ENCODE peak calls at places on chromosomes 1 and 21, in eight cellular contexts. One of them, this sample, is unnamed. For H3K36me3, the result is how much of the 10 kb centered on the place peaks cover.

GRCh38 chr1:40256401-40257084 is 1.5 kb upstream of the ZMPSTE24 start:
- DNase-seq in neural progenitor cell: no peak
- DNase-seq in tibial nerve: no peak
- DNase-seq in MM.1S: no peak
- DNase-seq in heart right ventricle: no peak
- DNase-seq in colonic mucosa: no peak
- DNase-seq in hepatocyte: no peak
- DNase-seq in suprapubic skin: no peak
- DNase-seq in this sample: no peak

GRCh38 chr1:223771814-223772770 is 59.8 kb downstream of the CAPN2 start:
- DNase-seq in neural progenitor cell: peak
- DNase-seq in colonic mucosa: peak
- DNase-seq in tibial nerve: no peak
- DNase-seq in heart right ventricle: peak
- DNase-seq in suprapubic skin: no peak
- DNase-seq in hepatocyte: peak
- DNase-seq in MM.1S: peak
- DNase-seq in this sample: no peak

GRCh38 chr1:7358346-7358745 is 412.8 kb upstream of the VAMP3 start:
- DNase-seq in suprapubic skin: no peak
- DNase-seq in heart right ventricle: no peak
- DNase-seq in tibial nerve: no peak
- DNase-seq in MM.1S: no peak
- DNase-seq in hepatocyte: no peak
- DNase-seq in colonic mucosa: no peak
- DNase-seq in neural progenitor cell: no peak
- DNase-seq in this sample: no peak

GRCh38 chr1:66705100-66705499 is 47.2 kb upstream of the DYNLT5 start:
- DNase-seq in tibial nerve: no peak
- DNase-seq in MM.1S: no peak
- DNase-seq in neural progenitor cell: no peak
- DNase-seq in suprapubic skin: no peak
- DNase-seq in colonic mucosa: no peak
- DNase-seq in heart right ventricle: no peak
- DNase-seq in hepatocyte: peak
- DNase-seq in this sample: no peak

GRCh38 chr1:45512641-45513054 is 9.0 kb downstream of the PRDX1 start:
- DNase-seq in colonic mucosa: peak
- DNase-seq in hepatocyte: peak
- DNase-seq in neural progenitor cell: peak
- DNase-seq in tibial nerve: peak
- DNase-seq in suprapubic skin: no peak
- DNase-seq in MM.1S: peak
- DNase-seq in heart right ventricle: peak
- DNase-seq in this sample: no peak

GRCh38 chr1:231986631-231987291 is 360.2 kb downstream of the DISC1 start:
- DNase-seq in neural progenitor cell: peak
- DNase-seq in MM.1S: no peak
- DNase-seq in suprapubic skin: no peak
- DNase-seq in tibial nerve: peak
- DNase-seq in heart right ventricle: peak
- DNase-seq in hepatocyte: no peak
- DNase-seq in colonic mucosa: no peak
- DNase-seq in this sample: no peak

GRCh38 chr1:118143136-118143535 is 41.9 kb downstream of the SPAG17 start:
- DNase-seq in tibial nerve: no peak
- DNase-seq in neural progenitor cell: no peak
- DNase-seq in heart right ventricle: no peak
- DNase-seq in suprapubic skin: no peak
- DNase-seq in hepatocyte: no peak
- DNase-seq in MM.1S: no peak
- DNase-seq in colonic mucosa: no peak
- DNase-seq in this sample: no peak

GRCh38 chr1:234139966-234140365 is 233.3 kb upstream of the COA6 start:
- DNase-seq in neural progenitor cell: no peak
- DNase-seq in tibial nerve: no peak
- DNase-seq in heart right ventricle: no peak
- DNase-seq in MM.1S: no peak
- DNase-seq in hepatocyte: no peak
- DNase-seq in suprapubic skin: no peak
- DNase-seq in colonic mucosa: no peak
- DNase-seq in this sample: no peak

GRCh38 chr1:24526940-24527542 is 24.4 kb downstream of the RCAN3 start:
- DNase-seq in colonic mucosa: peak
- DNase-seq in tibial nerve: no peak
- DNase-seq in heart right ventricle: no peak
- DNase-seq in hepatocyte: no peak
- DNase-seq in MM.1S: peak
- DNase-seq in suprapubic skin: no peak
- DNase-seq in neural progenitor cell: peak
- DNase-seq in this sample: no peak

GRCh38 chr1:11058026-11058425 is 1.8 kb downstream of the SRM start:
- DNase-seq in hepatocyte: no peak
- DNase-seq in suprapubic skin: no peak
- DNase-seq in heart right ventricle: no peak
- DNase-seq in neural progenitor cell: no peak
- DNase-seq in MM.1S: no peak
- DNase-seq in colonic mucosa: no peak
- DNase-seq in tibial nerve: no peak
- DNase-seq in this sample: no peak

GRCh38 chr1:1881727-1882126 is 9.2 kb downstream of the GNB1 start:
- DNase-seq in neural progenitor cell: no peak
- DNase-seq in heart right ventricle: no peak
- DNase-seq in tibial nerve: no peak
- DNase-seq in MM.1S: no peak
- DNase-seq in colonic mucosa: peak
- DNase-seq in hepatocyte: no peak
- DNase-seq in suprapubic skin: no peak
- DNase-seq in this sample: no peak

GRCh38 chr1:232011961-232012360 is 385.4 kb downstream of the DISC1 start:
- DNase-seq in hepatocyte: no peak
- DNase-seq in tibial nerve: no peak
- DNase-seq in MM.1S: no peak
- DNase-seq in heart right ventricle: no peak
- DNase-seq in suprapubic skin: no peak
- DNase-seq in neural progenitor cell: no peak
- DNase-seq in colonic mucosa: no peak
- DNase-seq in this sample: no peak

GRCh38 chr1:19348441-19349198 is 36.5 kb downstream of the SLC66A1 start:
- DNase-seq in suprapubic skin: no peak
- DNase-seq in neural progenitor cell: no peak
- DNase-seq in colonic mucosa: no peak
- DNase-seq in tibial nerve: no peak
- DNase-seq in hepatocyte: no peak
- DNase-seq in MM.1S: no peak
- DNase-seq in heart right ventricle: no peak
- DNase-seq in this sample: no peak

GRCh38 chr1:21620461-21620860 is 48.7 kb downstream of the RAP1GAP start:
- DNase-seq in colonic mucosa: no peak
- DNase-seq in MM.1S: no peak
- DNase-seq in hepatocyte: peak
- DNase-seq in suprapubic skin: no peak
- DNase-seq in neural progenitor cell: no peak
- DNase-seq in heart right ventricle: no peak
- DNase-seq in tibial nerve: no peak
- DNase-seq in this sample: no peak

GRCh38 chr1:238063454-238063853 is 172.7 kb upstream of the ZP4 start:
- DNase-seq in colonic mucosa: no peak
- DNase-seq in neural progenitor cell: no peak
- DNase-seq in heart right ventricle: no peak
- DNase-seq in hepatocyte: no peak
- DNase-seq in tibial nerve: no peak
- DNase-seq in MM.1S: no peak
- DNase-seq in suprapubic skin: no peak
- DNase-seq in this sample: no peak

DNA sequence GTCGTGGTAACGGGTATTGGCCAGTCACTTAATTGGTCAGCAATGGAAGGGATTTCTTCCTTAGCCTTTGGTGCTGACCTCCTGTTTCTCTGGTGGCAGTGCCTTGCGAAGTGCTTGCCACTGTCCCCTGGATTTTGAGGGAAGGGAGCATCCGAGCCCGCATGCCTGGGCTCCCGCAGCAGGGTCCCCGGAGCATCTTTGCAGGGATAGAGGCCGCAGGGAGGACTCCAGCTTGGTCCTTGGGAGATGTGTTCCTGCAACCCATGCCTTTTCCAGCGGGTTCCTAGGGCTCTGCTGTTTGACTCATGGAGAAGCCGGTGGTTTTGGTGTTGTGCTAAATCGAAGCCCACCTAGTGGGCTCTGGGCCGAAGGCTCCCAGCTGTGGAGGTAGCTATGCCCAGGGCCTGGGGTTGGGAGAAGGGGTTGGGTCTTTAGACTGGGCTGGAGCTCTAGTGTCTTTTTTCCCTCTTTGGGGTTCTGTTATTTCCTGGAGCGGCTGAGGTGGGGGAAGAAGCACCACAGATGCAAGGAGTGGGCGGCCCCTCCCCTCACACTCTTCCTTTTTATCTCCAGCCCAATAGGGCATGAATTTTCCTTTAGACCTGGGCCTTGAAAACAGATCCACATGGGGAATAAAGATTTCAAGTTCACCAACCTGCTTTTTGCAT is 39.0 kb downstream of the PIK3CD start:
- DNase-seq in MM.1S: no peak
- DNase-seq in suprapubic skin: no peak
- DNase-seq in tibial nerve: no peak
- DNase-seq in heart right ventricle: no peak
- DNase-seq in neural progenitor cell: peak
- DNase-seq in hepatocyte: no peak
- DNase-seq in colonic mucosa: no peak
- DNase-seq in this sample: no peak
- H3K27ac ChIP-seq in MM.1S: no peak
- H3K27ac ChIP-seq in suprapubic skin: no peak
- H3K27ac ChIP-seq in tibial nerve: peak
- H3K27ac ChIP-seq in heart right ventricle: no peak
- H3K27ac ChIP-seq in neural progenitor cell: no peak
- H3K27ac ChIP-seq in hepatocyte: no peak
- H3K27ac ChIP-seq in colonic mucosa: no peak
- H3K27ac ChIP-seq in this sample: peak

DNA sequence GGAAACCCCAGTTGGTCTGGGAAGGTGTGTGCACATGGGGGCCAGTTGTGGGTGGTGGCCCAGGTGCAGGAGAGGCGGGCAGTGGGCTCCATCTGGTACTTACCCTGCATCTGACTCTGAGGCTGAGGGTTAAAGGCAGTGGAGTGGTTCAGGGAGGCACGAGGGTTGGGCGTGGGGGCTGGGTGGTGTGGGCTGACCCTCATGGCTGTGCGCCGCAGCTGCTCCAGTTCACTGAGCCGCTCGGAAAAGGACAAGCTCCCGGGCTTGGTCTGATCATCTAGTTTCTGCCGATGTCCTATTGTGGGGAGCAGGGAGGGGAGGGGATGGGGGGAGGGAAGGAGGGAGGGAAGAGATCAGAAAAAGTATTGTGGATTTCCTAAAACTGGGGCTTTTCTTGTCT is 165.5 kb downstream of the CLIC6 start:
- DNase-seq in tibial nerve: no peak
- DNase-seq in neural progenitor cell: no peak
- DNase-seq in colonic mucosa: no peak
- DNase-seq in MM.1S: no peak
- DNase-seq in hepatocyte: no peak
- DNase-seq in heart right ventricle: no peak
- DNase-seq in suprapubic skin: peak
- DNase-seq in this sample: no peak
- H3K36me3 ChIP-seq in tibial nerve: under half
- H3K36me3 ChIP-seq in neural progenitor cell: under half
- H3K36me3 ChIP-seq in colonic mucosa: under half
- H3K36me3 ChIP-seq in MM.1S: under half
- H3K36me3 ChIP-seq in hepatocyte: under half
- H3K36me3 ChIP-seq in heart right ventricle: under half
- H3K36me3 ChIP-seq in suprapubic skin: under half
- H3K36me3 ChIP-seq in this sample: half or more

GRCh38 chr1:87155648-87156047 is 173.0 kb upstream of the LMO4 start:
- DNase-seq in colonic mucosa: no peak
- DNase-seq in MM.1S: no peak
- DNase-seq in neural progenitor cell: no peak
- DNase-seq in heart right ventricle: no peak
- DNase-seq in hepatocyte: no peak
- DNase-seq in suprapubic skin: no peak
- DNase-seq in tibial nerve: no peak
- DNase-seq in this sample: no peak

GRCh38 chr1:87151500-87152421 is 176.9 kb upstream of the LMO4 start:
- DNase-seq in hepatocyte: peak
- DNase-seq in tibial nerve: peak
- DNase-seq in MM.1S: peak
- DNase-seq in heart right ventricle: peak
- DNase-seq in suprapubic skin: peak
- DNase-seq in colonic mucosa: peak
- DNase-seq in neural progenitor cell: peak
- DNase-seq in this sample: no peak

GRCh38 chr1:87156124-87156523 is 172.6 kb upstream of the LMO4 start:
- DNase-seq in colonic mucosa: no peak
- DNase-seq in neural progenitor cell: no peak
- DNase-seq in tibial nerve: no peak
- DNase-seq in MM.1S: no peak
- DNase-seq in suprapubic skin: no peak
- DNase-seq in hepatocyte: no peak
- DNase-seq in heart right ventricle: no peak
- DNase-seq in this sample: no peak

GRCh38 chr1:87154351-87154750 is 174.3 kb upstream of the LMO4 start:
- DNase-seq in heart right ventricle: no peak
- DNase-seq in hepatocyte: no peak
- DNase-seq in colonic mucosa: no peak
- DNase-seq in neural progenitor cell: no peak
- DNase-seq in tibial nerve: no peak
- DNase-seq in MM.1S: no peak
- DNase-seq in suprapubic skin: no peak
- DNase-seq in this sample: no peak

GRCh38 chr1:87155180-87155579 is 173.5 kb upstream of the LMO4 start:
- DNase-seq in tibial nerve: no peak
- DNase-seq in MM.1S: peak
- DNase-seq in colonic mucosa: no peak
- DNase-seq in suprapubic skin: no peak
- DNase-seq in neural progenitor cell: no peak
- DNase-seq in hepatocyte: no peak
- DNase-seq in heart right ventricle: no peak
- DNase-seq in this sample: no peak
- H3K27ac ChIP-seq in tibial nerve: no peak
- H3K27ac ChIP-seq in MM.1S: no peak
- H3K27ac ChIP-seq in colonic mucosa: no peak
- H3K27ac ChIP-seq in suprapubic skin: no peak
- H3K27ac ChIP-seq in neural progenitor cell: no peak
- H3K27ac ChIP-seq in hepatocyte: no peak
- H3K27ac ChIP-seq in heart right ventricle: no peak
- H3K27ac ChIP-seq in this sample: no peak

DNA sequence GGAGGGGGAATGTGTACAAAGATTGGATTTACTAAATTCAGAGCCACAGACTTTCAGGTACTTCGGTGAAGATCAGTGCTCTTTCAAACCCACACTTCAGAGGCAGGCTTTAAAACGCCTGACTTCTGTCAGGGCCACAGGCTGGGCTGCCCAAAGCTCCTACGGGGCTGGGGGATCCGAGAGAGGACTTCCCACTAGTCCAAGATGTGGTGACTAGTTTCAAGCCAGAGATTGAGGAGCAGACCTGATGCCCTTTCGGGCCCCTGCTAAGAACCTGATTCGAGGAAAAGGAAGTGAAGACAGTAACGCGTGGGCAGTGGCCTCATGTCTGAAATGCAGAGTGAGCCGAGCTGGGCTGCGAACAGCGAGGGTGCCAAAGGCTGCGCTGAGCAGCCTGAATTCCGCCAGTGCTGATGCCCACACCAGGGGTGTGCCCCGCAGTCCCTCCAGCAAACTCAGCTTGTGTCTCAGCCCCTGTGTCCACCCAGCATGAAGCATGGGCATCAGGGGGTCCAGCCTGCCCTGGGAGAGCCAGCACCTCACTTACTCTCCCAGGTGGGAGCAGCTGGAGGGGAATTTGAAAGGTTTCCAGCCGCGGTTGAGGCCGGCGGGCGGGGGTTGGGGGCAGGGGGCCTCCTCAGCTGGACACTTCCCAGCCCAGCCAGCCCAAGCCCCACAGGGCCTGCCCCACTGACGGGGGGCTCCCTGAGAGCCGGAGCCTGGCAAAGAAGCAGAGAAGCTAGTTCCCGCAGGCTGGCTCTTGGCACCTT is 36.3 kb downstream of the KIAA1614 start:
- DNase-seq in hepatocyte: no peak
- DNase-seq in suprapubic skin: no peak
- DNase-seq in tibial nerve: no peak
- DNase-seq in neural progenitor cell: no peak
- DNase-seq in colonic mucosa: no peak
- DNase-seq in heart right ventricle: no peak
- DNase-seq in MM.1S: no peak
- DNase-seq in this sample: no peak
- H3K36me3 ChIP-seq in hepatocyte: under half
- H3K36me3 ChIP-seq in suprapubic skin: under half
- H3K36me3 ChIP-seq in tibial nerve: under half
- H3K36me3 ChIP-seq in neural progenitor cell: under half
- H3K36me3 ChIP-seq in colonic mucosa: under half
- H3K36me3 ChIP-seq in heart right ventricle: half or more
- H3K36me3 ChIP-seq in MM.1S: under half
- H3K36me3 ChIP-seq in this sample: under half